ENCODE peak calls at places on chromosomes 3 and 15, in six cellular contexts. W is fibroblast of pulmonary artery, N is T1000, A is GM13977, L is nephron progenitor cell, G is caudate nucleus. X is an unnamed sample.

GRCh38 chr15:95932676-95933075 is 397.8 kb upstream of the NR2F2 start:
- DNase-seq in W (peak), N (peak), A (no peak), L (no peak), G (no peak), X (peak)

GRCh38 chr15:61660579-61660978 is 399.7 kb downstream of the VPS13C start:
- DNase-seq in W (peak), N (peak), A (no peak), L (no peak), G (no peak), X (peak)

GRCh38 chr3:100370751-100371150 is 30.1 kb downstream of the TOMM70 start:
- DNase-seq in W (no peak), N (no peak), A (no peak), L (no peak), G (no peak), X (peak)

GRCh38 chr3:9203317-9203716 is 46.1 kb downstream of the SRGAP3 start:
- DNase-seq in W (no peak), N (no peak), A (no peak), L (no peak), G (no peak), X (no peak)

GRCh38 chr3:64741344-64741743 is 53.5 kb upstream of the ADAMTS9 start:
- DNase-seq in W (peak), N (no peak), A (no peak), L (no peak), G (no peak), X (peak)

GRCh38 chr3:120160050-120160449 is 65.8 kb upstream of the GSK3B start:
- DNase-seq in W (peak), N (peak), A (no peak), L (no peak), G (no peak), X (peak)

GRCh38 chr15:67738056-67738455 is 87.3 kb upstream of the SKOR1 start:
- DNase-seq in W (no peak), N (no peak), A (no peak), L (no peak), G (no peak), X (no peak)

GRCh38 chr3:152508705-152509104 is 240.0 kb downstream of the MBNL1 start:
- DNase-seq in W (peak), N (no peak), A (no peak), L (no peak), G (no peak), X (peak)

GRCh38 chr3:94413721-94414106 is 350.9 kb downstream of the NSUN3 start:
- DNase-seq in W (peak), N (no peak), A (no peak), L (no peak), G (no peak), X (peak)

GRCh38 chr3:10627884-10628572 is 122.6 kb upstream of the ATP2B2 start:
- DNase-seq in W (no peak), N (no peak), A (no peak), L (no peak), G (no peak), X (no peak)

GRCh38 chr3:141486416-141486734 is 452 bp upstream of the RASA2 start:
- DNase-seq in W (no peak), N (no peak), A (no peak), L (peak), G (no peak), X (no peak)

GRCh38 chr15:47516576-47517371 is 200.5 kb upstream of the SEMA6D start:
- DNase-seq in W (peak), N (no peak), A (no peak), L (no peak), G (no peak), X (peak)

GRCh38 chr3:68249265-68249664 is 594.9 kb upstream of the SUCLG2 start:
- DNase-seq in W (no peak), N (no peak), A (no peak), L (no peak), G (no peak), X (no peak)

GRCh38 chr3:64067510-64068346 is 44.4 kb upstream of the PSMD6 start:
- DNase-seq in W (peak), N (no peak), A (no peak), L (no peak), G (no peak), X (peak)

GRCh38 chr3:25257026-25257425 is 171.0 kb upstream of the RARB start:
- DNase-seq in W (peak), N (no peak), A (no peak), L (no peak), G (no peak), X (peak)

GRCh38 chr15:52234596-52235541 is 43.7 kb upstream of the GNB5 start:
- DNase-seq in W (no peak), N (no peak), A (no peak), L (no peak), G (no peak), X (no peak)

GRCh38 chr3:62727576-62727975 is 147.6 kb downstream of the CADPS start:
- DNase-seq in W (peak), N (no peak), A (no peak), L (no peak), G (no peak), X (peak)

GRCh38 chr3:53144446-53144845 is 14.2 kb upstream of the RFT1 start:
- DNase-seq in W (no peak), N (no peak), A (no peak), L (no peak), G (no peak), X (no peak)

GRCh38 chr3:173548261-173548660 is 150.7 kb downstream of the NLGN1 start:
- DNase-seq in W (no peak), N (no peak), A (no peak), L (no peak), G (no peak), X (no peak)

GRCh38 chr3:28726840-28727239 is 378.2 kb upstream of the AZI2 start:
- DNase-seq in W (peak), N (no peak), A (peak), L (peak), G (no peak), X (peak)

GRCh38 chr3:55564709-55565108 is 77.6 kb upstream of the WNT5A start:
- DNase-seq in W (no peak), N (no peak), A (no peak), L (no peak), G (no peak), X (no peak)

GRCh38 chr15:63370764-63371163 is 10.9 kb downstream of the CA12 start:
- DNase-seq in W (no peak), N (no peak), A (no peak), L (no peak), G (no peak), X (no peak)

GRCh38 chr3:133506215-133506901 is 67.1 kb upstream of the CDV3 start:
- DNase-seq in W (no peak), N (no peak), A (peak), L (no peak), G (no peak), X (no peak)

GRCh38 chr3:172447611-172448579 is at the start of gene GHSR:
- DNase-seq in W (no peak), N (no peak), A (no peak), L (peak), G (no peak), X (no peak)

GRCh38 chr15:63879211-63879610 is 45.5 kb upstream of the HERC1 start:
- DNase-seq in W (no peak), N (no peak), A (no peak), L (no peak), G (no peak), X (no peak)

GRCh38 chr3:141039573-141039972 is 11.6 kb upstream of the SPSB4 start:
- DNase-seq in W (no peak), N (no peak), A (no peak), L (no peak), G (no peak), X (no peak)

X was measured in cardiac fibroblast.